ENCODE peak calls at places on chromosomes 1 and 21, in four cellular contexts. K, D, U and P are unnamed samples.

GRCh38 chr1:184965889-184966860 is 8.1 kb downstream of the NIBAN1 start:
- DNase-seq in D (no peak), U (no peak), K (no peak), P (no peak)

GRCh38 chr1:16006552-16007485 is 2.8 kb downstream of the SRARP start:
- DNase-seq in K (no peak), U (no peak), D (no peak), P (no peak)

GRCh38 chr1:27049607-27050006 is 37.0 kb upstream of the TENT5B start:
- DNase-seq in D (no peak), K (no peak), U (no peak), P (no peak)

GRCh38 chr1:60984066-60984799 is 98.1 kb upstream of the NFIA start:
- DNase-seq in D (no peak), K (no peak), U (no peak), P (no peak)

GRCh38 chr1:205430631-205431305 is 8.9 kb upstream of the LEMD1 start:
- DNase-seq in D (peak), U (peak), K (peak), P (peak)

GRCh38 chr1:214234635-214235025 is 46.3 kb upstream of the SMYD2 start:
- DNase-seq in U (no peak), D (no peak), K (no peak), P (no peak)

GRCh38 chr1:209490013-209490412 is 93.5 kb upstream of the CAMK1G start:
- DNase-seq in K (no peak), D (no peak), U (no peak), P (no peak)

GRCh38 chr21:26138615-26139257 is 31.8 kb downstream of the APP start:
- DNase-seq in K (no peak), D (no peak), U (no peak), P (no peak)

GRCh38 chr1:7224644-7225043 is 439.4 kb downstream of the CAMTA1 start:
- DNase-seq in U (no peak), K (no peak), D (no peak), P (no peak)

GRCh38 chr21:34545079-34545884 is 33.3 kb upstream of the KCNE1 start:
- DNase-seq in K (peak), U (no peak), D (no peak), P (peak)

GRCh38 chr1:159953866-159954515 is at the start of gene SLAMF9:
- DNase-seq in K (no peak), U (no peak), D (no peak), P (no peak)

GRCh38 chr1:119646521-119647227 is 1.4 kb downstream of the ZNF697 start:
- DNase-seq in K (no peak), U (no peak), D (no peak), P (no peak)

GRCh38 chr1:102595106-102595505 is 513.2 kb downstream of the COL11A1 start:
- DNase-seq in D (no peak), U (no peak), K (no peak), P (no peak)

GRCh38 chr1:78619803-78620579 is at the start of gene IFI44L:
- DNase-seq in D (peak), K (no peak), U (peak), P (no peak)

GRCh38 chr1:100523038-100523649 is 14.8 kb upstream of the GPR88 start:
- DNase-seq in D (no peak), U (no peak), K (no peak), P (no peak)

GRCh38 chr1:58561635-58562034 is 15.1 kb upstream of the OMA1 start:
- DNase-seq in U (no peak), D (no peak), K (no peak), P (no peak)

GRCh38 chr1:91929246-91929645 is 20.0 kb upstream of the BRDT start:
- DNase-seq in U (no peak), K (no peak), D (no peak), P (no peak)

GRCh38 chr1:101239095-101240040 is 2.5 kb downstream of the S1PR1 start:
- DNase-seq in K (no peak), U (peak), D (no peak), P (peak)

GRCh38 chr1:205262706-205263105 is 35.0 kb downstream of the TMCC2 start:
- DNase-seq in K (no peak), D (no peak), U (no peak), P (no peak)

GRCh38 chr21:33644383-33645074 is 2.2 kb downstream of the ITSN1 start:
- DNase-seq in K (no peak), U (no peak), D (no peak), P (no peak)

GRCh38 chr1:214551436-214552173 is at the start of gene PTPN14:
- DNase-seq in K (peak), D (peak), U (no peak), P (peak)

GRCh38 chr1:167136191-167136614 is 42.3 kb downstream of the STYXL2 start:
- DNase-seq in K (no peak), U (no peak), D (peak), P (no peak)

GRCh38 chr1:84797603-84798002 is 95.4 kb downstream of the LPAR3 start:
- DNase-seq in D (no peak), K (no peak), U (no peak), P (no peak)

GRCh38 chr1:155167166-155168104 is 5.7 kb downstream of the KRTCAP2 start:
- DNase-seq in D (peak), K (peak), U (peak), P (peak)

GRCh38 chr1:36599828-36600227 is 117.1 kb upstream of the CSF3R start:
- DNase-seq in K (no peak), D (no peak), U (no peak), P (no peak)

GRCh38 chr1:24275510-24275909 is 43.6 kb upstream of the GRHL3 start:
- DNase-seq in K (no peak), D (peak), U (no peak), P (no peak)

GRCh38 chr1:157099633-157100009 is at the start of gene ETV3L:
- DNase-seq in D (no peak), U (no peak), K (no peak), P (no peak)

GRCh38 chr1:244896550-244896949 is 32.2 kb upstream of the HNRNPU start:
- DNase-seq in D (peak), K (no peak), U (no peak), P (no peak)

GRCh38 chr1:38615680-38616079 is 243.9 kb downstream of the RRAGC start:
- DNase-seq in U (no peak), D (no peak), K (no peak), P (no peak)

GRCh38 chr1:3463013-3463385 is 8.5 kb downstream of the ARHGEF16 start:
- DNase-seq in U (no peak), D (no peak), K (no peak), P (no peak)

GRCh38 chr21:28521932-28522826 is 470.5 kb downstream of the LTN1 start:
- DNase-seq in K (no peak), D (peak), U (no peak), P (no peak)

GRCh38 chr1:8540266-8540926 is 222.5 kb downstream of the SLC45A1 start:
- DNase-seq in K (no peak), U (no peak), D (no peak), P (no peak)

GRCh38 chr1:244599937-244600350 is 53.0 kb upstream of the DESI2 start:
- DNase-seq in K (no peak), D (peak), U (peak), P (no peak)

GRCh38 chr21:42845296-42845965 is 33.9 kb downstream of the WDR4 start:
- DNase-seq in K (peak), U (no peak), D (no peak), P (no peak)

GRCh38 chr1:162538815-162539431 is 22.6 kb upstream of the UAP1 start:
- DNase-seq in U (no peak), D (peak), K (no peak), P (no peak)

GRCh38 chr1:227379555-227379892 is 61.2 kb upstream of the CDC42BPA start:
- DNase-seq in U (no peak), K (no peak), D (no peak), P (no peak)